ENCODE peak calls at places on chromosomes 3 and 15, in six cellular contexts. H is SK-N-SH, U is K562, M is HepG2, W is H1, O is GM12878. J is an unnamed sample.

GRCh38 chr3:186754006-186754405 is 29.4 kb upstream of the EIF4A2 start:
- DNase-seq in H (no peak), W (no peak), M (no peak), O (no peak), U (no peak), J (no peak)

GRCh38 chr3:128867200-128868125 is 12.0 kb upstream of the ACAD9 start:
- DNase-seq in H (no peak), M (no peak), W (no peak), O (no peak), U (no peak), J (peak)

GRCh38 chr3:190305406-190305805 is 16.8 kb downstream of the CLDN1 start:
- DNase-seq in U (no peak), O (no peak), M (no peak), W (no peak), H (no peak), J (no peak)

GRCh38 chr3:48598323-48599076 is 3.4 kb upstream of the COL7A1 start:
- DNase-seq in H (no peak), M (no peak), W (no peak), U (no peak), O (no peak), J (no peak)

GRCh38 chr3:133277813-133278212 is 122.0 kb upstream of the BFSP2 start:
- DNase-seq in O (no peak), W (no peak), H (no peak), U (no peak), M (no peak), J (no peak)

GRCh38 chr3:123623346-123623880 is 38.6 kb upstream of the HACD2 start:
- DNase-seq in M (no peak), U (no peak), W (no peak), O (no peak), H (no peak), J (no peak)

GRCh38 chr15:58269455-58270414 is 131.6 kb downstream of the AQP9 start:
- DNase-seq in M (peak), O (peak), H (peak), W (no peak), U (peak), J (peak)

GRCh38 chr15:39312984-39313383 is 267.9 kb upstream of the THBS1 start:
- DNase-seq in U (peak), M (peak), O (no peak), H (no peak), W (no peak), J (peak)

GRCh38 chr3:79038636-79039035 is 729.2 kb downstream of the ROBO1 start:
- DNase-seq in M (no peak), U (no peak), O (no peak), W (no peak), H (no peak), J (no peak)

DNA sequence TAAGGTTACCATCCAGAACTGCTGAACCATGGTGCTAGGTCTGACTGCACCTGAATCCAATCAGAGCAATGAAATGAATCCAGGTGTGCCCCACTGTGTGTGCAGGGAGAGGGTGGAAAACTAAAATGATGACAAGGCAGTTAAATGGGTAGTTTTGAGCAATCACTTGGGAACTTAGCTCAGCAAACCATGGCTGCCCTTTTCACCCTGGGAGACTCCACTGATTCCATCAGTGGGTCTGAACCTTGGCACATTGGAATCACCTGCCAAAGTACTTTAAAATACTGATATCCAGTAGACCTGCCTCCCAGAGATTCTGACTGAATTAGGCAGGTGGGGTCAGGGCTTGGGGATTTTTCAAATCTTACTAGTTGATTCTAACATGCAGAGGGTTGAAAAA is 59.8 kb upstream of the USP3 start:
- DNase-seq in M (no peak), H (no peak), U (no peak), W (no peak), O (no peak), J (no peak)
- TF ChIP-seq POLR2AphosphoS5 in M (no peak), H (no peak), U (no peak), W (no peak), O (no peak), J (no peak)

GRCh38 chr15:100897201-100897872 is 17.7 kb downstream of the ALDH1A3 start:
- DNase-seq in O (no peak), M (no peak), U (no peak), W (no peak), H (no peak), J (no peak)

GRCh38 chr15:100899601-100900000 is 19.6 kb upstream of the LRRK1 start:
- DNase-seq in W (no peak), M (no peak), U (no peak), H (no peak), O (no peak), J (no peak)

GRCh38 chr15:100898661-100899462 is 19.2 kb downstream of the ALDH1A3 start:
- DNase-seq in W (no peak), O (no peak), M (no peak), U (no peak), H (no peak), J (no peak)

GRCh38 chr15:100895721-100896120 is 16.1 kb downstream of the ALDH1A3 start:
- DNase-seq in H (no peak), U (no peak), O (no peak), M (no peak), W (no peak), J (no peak)

GRCh38 chr15:100897873-100898490 is 18.4 kb downstream of the ALDH1A3 start:
- DNase-seq in W (no peak), M (no peak), U (no peak), O (no peak), H (no peak), J (no peak)
- H3K4me3 ChIP-seq in W (no peak), M (no peak), U (no peak), O (no peak), H (no peak), J (no peak)

DNA sequence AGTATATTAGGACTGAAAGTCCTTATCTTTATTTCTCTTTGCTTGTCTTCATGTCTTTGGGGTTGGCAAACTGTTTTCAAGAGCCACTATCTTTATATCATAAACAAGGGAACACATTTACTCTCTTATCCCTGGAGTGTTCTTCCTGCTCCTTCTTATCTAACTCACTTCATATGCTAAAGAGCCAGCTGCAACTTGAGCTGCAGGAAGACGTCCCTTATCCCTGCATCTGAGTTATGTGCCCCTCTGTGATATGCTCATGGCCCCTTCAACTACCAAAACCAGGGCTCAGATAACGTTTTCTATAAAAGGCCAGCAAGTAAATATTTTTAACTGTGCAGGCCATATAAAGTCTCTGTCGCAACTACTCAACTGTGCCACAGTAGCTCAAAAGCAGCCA is 137.0 kb upstream of the CRBN start:
- DNase-seq in M (no peak), O (no peak), H (no peak), U (no peak), W (no peak), J (no peak)
- TF ChIP-seq GABPA in M (no peak), O (no peak), H (no peak), U (no peak), W (no peak), J (no peak)

DNA sequence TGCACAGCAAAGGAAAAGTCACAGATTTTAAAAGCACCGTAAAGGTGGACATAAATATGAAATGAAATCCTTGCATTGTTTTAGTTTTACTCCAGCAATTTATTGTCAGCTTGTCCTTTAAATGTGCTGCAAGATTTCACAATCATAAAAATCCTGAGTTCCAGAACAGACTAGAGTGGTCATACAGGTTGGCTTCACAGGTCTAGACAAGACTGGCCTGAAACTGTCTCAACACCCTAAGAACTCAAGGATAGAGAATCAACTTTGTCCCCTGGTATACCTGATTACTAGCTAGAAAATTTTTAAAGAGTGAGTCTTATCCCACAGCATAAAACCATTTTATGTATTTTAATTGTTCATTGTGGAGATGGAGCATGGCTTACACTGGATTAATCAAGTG is 521.7 kb upstream of the MCTP2 start:
- DNase-seq in M (no peak), O (no peak), H (no peak), W (no peak), U (no peak), J (no peak)
- TF ChIP-seq POLR2AphosphoS5 in M (no peak), O (no peak), H (no peak), W (no peak), U (no peak), J (no peak)

GRCh38 chr15:51735611-51736010 is 1.8 kb downstream of the LYSMD2 start:
- DNase-seq in H (peak), U (no peak), O (no peak), M (no peak), W (no peak), J (no peak)
- H3K4me3 ChIP-seq in H (no peak), U (no peak), O (peak), M (no peak), W (no peak), J (no peak)

GRCh38 chr3:2090512-2090911 is 8.2 kb upstream of the CNTN4 start:
- DNase-seq in U (no peak), M (no peak), W (no peak), H (no peak), O (no peak), J (no peak)
- TF ChIP-seq GABPA in U (no peak), M (no peak), W (no peak), H (no peak), O (no peak), J (no peak)

GRCh38 chr15:100959066-100960050 is 40.2 kb downstream of the LRRK1 start:
- DNase-seq in O (no peak), W (no peak), H (no peak), U (no peak), M (no peak), J (no peak)
- TF ChIP-seq POLR2AphosphoS5 in O (no peak), W (no peak), H (no peak), U (no peak), M (no peak), J (no peak)

DNA sequence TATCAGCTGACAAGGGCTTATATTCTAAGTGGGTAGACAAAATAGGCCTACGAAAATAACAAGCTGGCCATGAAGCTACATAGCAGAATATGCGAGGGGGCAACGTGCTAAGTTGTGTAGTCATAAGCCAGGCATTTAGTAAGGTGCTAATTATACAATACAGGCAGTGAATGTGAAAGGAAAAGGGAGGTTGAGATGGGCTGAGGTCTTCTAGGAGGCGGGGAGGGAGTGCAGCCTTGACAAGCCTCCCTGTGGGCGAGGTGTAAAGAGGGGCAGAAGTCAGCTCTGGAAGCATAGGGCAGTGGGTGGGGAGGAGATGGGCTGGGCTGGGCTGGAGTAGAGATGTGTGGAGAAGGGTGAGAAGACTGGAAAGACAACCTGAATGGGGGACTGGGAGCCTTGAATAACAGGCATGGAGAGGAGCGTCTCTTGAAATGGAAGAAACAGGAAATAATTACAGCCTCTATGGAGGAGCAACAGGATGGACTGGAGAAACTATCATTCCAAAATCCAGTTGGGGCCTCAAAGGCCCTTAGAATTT is 1.2 kb downstream of the TIGIT start:
- DNase-seq in H (no peak), M (no peak), O (no peak), U (no peak), W (no peak), J (no peak)
- H3K4me3 ChIP-seq in H (no peak), M (no peak), O (no peak), U (no peak), W (no peak), J (no peak)

GRCh38 chr15:45129651-45130129 is at the start of the genes DUOX1 and DUOXA1:
- DNase-seq in W (peak), H (no peak), U (peak), O (no peak), M (no peak), J (no peak)

GRCh38 chr15:45128971-45129639 is 574 bp downstream of the DUOXA1 start:
- DNase-seq in U (no peak), O (no peak), H (no peak), M (no peak), W (no peak), J (no peak)

GRCh38 chr15:45123397-45123796 is 6.3 kb downstream of the DUOXA1 start:
- DNase-seq in M (no peak), H (no peak), W (no peak), O (no peak), U (no peak), J (no peak)

GRCh38 chr15:45130291-45131000 is 652 bp downstream of the DUOX1 start:
- DNase-seq in U (no peak), H (no peak), M (no peak), W (no peak), O (no peak), J (no peak)

DNA sequence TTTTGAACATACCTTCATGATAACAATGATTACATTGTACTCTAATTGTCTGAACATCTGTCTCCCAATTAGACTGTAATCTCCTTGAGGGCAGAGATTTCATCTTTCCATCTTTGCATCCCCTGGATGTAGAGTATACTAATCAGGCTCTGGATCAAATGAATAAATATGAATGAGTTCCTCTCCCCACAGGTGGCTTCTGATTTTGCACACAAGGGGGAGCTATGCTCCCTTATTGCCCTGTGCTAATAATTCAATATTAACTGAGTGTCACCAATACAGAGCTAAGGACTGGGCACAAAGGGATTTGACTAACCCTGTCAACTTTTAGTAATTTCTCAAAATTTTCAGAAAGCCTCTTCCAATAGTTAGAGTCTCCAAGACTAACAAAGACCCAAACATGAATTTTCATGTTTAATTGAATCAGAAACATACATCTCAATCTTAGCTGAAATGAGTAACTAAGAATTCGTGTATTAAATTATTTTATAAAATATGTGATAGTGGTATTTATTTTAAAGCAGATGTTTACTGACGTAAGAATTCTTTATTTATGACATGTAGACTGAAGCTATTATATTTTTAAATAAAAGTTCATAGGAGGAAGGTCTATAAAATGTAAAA is 3.0 kb downstream of the DUOXA1 start:
- DNase-seq in M (peak), O (no peak), W (no peak), H (no peak), U (peak), J (peak)
- TF ChIP-seq GABPA in M (no peak), O (no peak), W (no peak), H (no peak), U (no peak), J (no peak)

GRCh38 chr3:64599651-64600050 is 88.1 kb downstream of the ADAMTS9 start:
- DNase-seq in W (no peak), O (no peak), M (no peak), U (no peak), H (peak), J (no peak)

GRCh38 chr3:64594129-64594528 is 93.7 kb downstream of the ADAMTS9 start:
- DNase-seq in W (no peak), H (no peak), U (no peak), M (no peak), O (no peak), J (no peak)

GRCh38 chr3:64593350-64593749 is 94.5 kb downstream of the ADAMTS9 start:
- DNase-seq in W (no peak), U (no peak), H (no peak), M (no peak), O (no peak), J (no peak)

GRCh38 chr3:64591606-64592005 is 96.2 kb downstream of the ADAMTS9 start:
- DNase-seq in O (no peak), M (no peak), W (no peak), H (no peak), U (no peak), J (no peak)

GRCh38 chr3:64595253-64595694 is 92.5 kb downstream of the ADAMTS9 start:
- DNase-seq in O (no peak), U (no peak), H (no peak), W (no peak), M (no peak), J (no peak)
- TF ChIP-seq POLR2AphosphoS5 in O (no peak), U (no peak), H (no peak), W (no peak), M (no peak), J (no peak)